ENCODE peak calls at places on chromosomes 1 and 21, in six cellular contexts. D, H, E, G, X and F are unnamed samples.

GRCh38 chr21:45276620-45277019 is 11.1 kb downstream of the POFUT2 start:
- DNase-seq in X (no peak), H (no peak), D (no peak), G (no peak), E (no peak), F (no peak)

GRCh38 chr1:64483711-64484454 is 14.0 kb downstream of the CACHD1 start:
- DNase-seq in E (no peak), D (no peak), G (no peak), X (no peak), H (no peak), F (no peak)

GRCh38 chr1:232766224-232766890 is 38.9 kb upstream of the MAP10 start:
- DNase-seq in X (no peak), G (no peak), D (no peak), H (no peak), E (no peak), F (peak)

GRCh38 chr1:169708633-169709032 is 2.8 kb downstream of the SELL start:
- DNase-seq in X (no peak), D (no peak), H (no peak), G (no peak), E (no peak), F (no peak)

GRCh38 chr1:59393211-59394180 is 96.6 kb downstream of the FGGY start:
- DNase-seq in G (no peak), X (peak), H (no peak), D (no peak), E (no peak), F (peak)

GRCh38 chr21:14376854-14377253 is 6.1 kb downstream of the HSPA13 start:
- DNase-seq in G (no peak), E (no peak), D (no peak), H (no peak), X (no peak), F (no peak)

GRCh38 chr21:45304161-45304830 is 16.6 kb upstream of the POFUT2 start:
- DNase-seq in G (no peak), H (no peak), D (no peak), X (no peak), E (no peak), F (no peak)

GRCh38 chr21:44773291-44773932 is 28.2 kb downstream of the UBE2G2 start:
- DNase-seq in H (no peak), X (no peak), D (no peak), E (no peak), G (no peak), F (no peak)

GRCh38 chr1:26744075-26744958 is 43.4 kb upstream of the PIGV start:
- DNase-seq in E (peak), H (no peak), X (peak), G (no peak), D (peak), F (peak)

GRCh38 chr1:71861022-71861421 is 421.3 kb downstream of the NEGR1 start:
- DNase-seq in E (no peak), H (no peak), G (no peak), X (peak), D (no peak), F (peak)

GRCh38 chr1:33515607-33516006 is 43.2 kb downstream of the ZSCAN20 start:
- DNase-seq in E (no peak), D (no peak), G (no peak), X (no peak), H (no peak), F (no peak)

GRCh38 chr1:112906155-112906698 is 49.8 kb downstream of the SLC16A1 start:
- DNase-seq in G (no peak), H (no peak), D (no peak), E (no peak), X (no peak), F (peak)

GRCh38 chr21:42764883-42765282 is 111.5 kb downstream of the PDE9A start:
- DNase-seq in D (no peak), H (no peak), X (no peak), E (no peak), G (no peak), F (no peak)

GRCh38 chr21:42439284-42440186 is 35.8 kb downstream of the UBASH3A start:
- DNase-seq in D (no peak), G (no peak), H (no peak), E (no peak), X (no peak), F (no peak)

GRCh38 chr1:113809651-113810602 is 2.3 kb downstream of the RSBN1 start:
- DNase-seq in D (no peak), E (no peak), H (no peak), X (peak), G (no peak), F (peak)

GRCh38 chr1:47424336-47424982 is 8.4 kb downstream of the FOXE3 start:
- DNase-seq in G (no peak), E (no peak), H (no peak), D (no peak), X (peak), F (peak)